ENCODE peak calls at places on chromosomes 11 and 22, in seven cellular contexts. One of them, this sample, is unnamed.

GRCh38 chr22:36048911-36049677 is 20.5 kb upstream of the RBFOX2 start:
- DNase-seq in fibroblast of villous mesenchyme: no peak
- DNase-seq in IMR-90: peak
- DNase-seq in tibial artery: no peak
- DNase-seq in CD8-positive, alpha-beta T cell: no peak
- DNase-seq in fibroblast of mammary gland: peak
- DNase-seq in epithelial cell of proximal tubule: no peak
- DNase-seq in this sample: no peak

GRCh38 chr22:48902001-48902869 is 925.4 kb downstream of the BRD1 start:
- DNase-seq in fibroblast of mammary gland: no peak
- DNase-seq in fibroblast of villous mesenchyme: no peak
- DNase-seq in IMR-90: no peak
- DNase-seq in tibial artery: no peak
- DNase-seq in epithelial cell of proximal tubule: no peak
- DNase-seq in CD8-positive, alpha-beta T cell: no peak
- DNase-seq in this sample: no peak

GRCh38 chr11:33829430-33830141 is 55.3 kb upstream of the FBXO3 start:
- DNase-seq in tibial artery: peak
- DNase-seq in CD8-positive, alpha-beta T cell: peak
- DNase-seq in fibroblast of villous mesenchyme: peak
- DNase-seq in IMR-90: peak
- DNase-seq in epithelial cell of proximal tubule: peak
- DNase-seq in fibroblast of mammary gland: peak
- DNase-seq in this sample: peak

GRCh38 chr11:70099578-70100282 is 21.6 kb downstream of the ANO1 start:
- DNase-seq in fibroblast of villous mesenchyme: peak
- DNase-seq in IMR-90: peak
- DNase-seq in CD8-positive, alpha-beta T cell: no peak
- DNase-seq in fibroblast of mammary gland: no peak
- DNase-seq in tibial artery: no peak
- DNase-seq in epithelial cell of proximal tubule: no peak
- DNase-seq in this sample: no peak

GRCh38 chr22:48209473-48210271 is 1447.2 kb downstream of the TBC1D22A start:
- DNase-seq in epithelial cell of proximal tubule: no peak
- DNase-seq in CD8-positive, alpha-beta T cell: no peak
- DNase-seq in IMR-90: no peak
- DNase-seq in tibial artery: no peak
- DNase-seq in fibroblast of mammary gland: no peak
- DNase-seq in fibroblast of villous mesenchyme: no peak
- DNase-seq in this sample: no peak

GRCh38 chr22:26199665-26200064 is 30.4 kb downstream of the SEZ6L start:
- DNase-seq in epithelial cell of proximal tubule: no peak
- DNase-seq in IMR-90: no peak
- DNase-seq in CD8-positive, alpha-beta T cell: no peak
- DNase-seq in fibroblast of villous mesenchyme: no peak
- DNase-seq in fibroblast of mammary gland: no peak
- DNase-seq in tibial artery: no peak
- DNase-seq in this sample: no peak

GRCh38 chr11:44030276-44030932 is 17.4 kb upstream of the ACCSL start:
- DNase-seq in fibroblast of mammary gland: peak
- DNase-seq in fibroblast of villous mesenchyme: peak
- DNase-seq in epithelial cell of proximal tubule: peak
- DNase-seq in IMR-90: peak
- DNase-seq in tibial artery: peak
- DNase-seq in CD8-positive, alpha-beta T cell: no peak
- DNase-seq in this sample: no peak

GRCh38 chr11:44784784-44785183 is 58.0 kb downstream of the TSPAN18 start:
- DNase-seq in fibroblast of mammary gland: no peak
- DNase-seq in IMR-90: no peak
- DNase-seq in CD8-positive, alpha-beta T cell: no peak
- DNase-seq in tibial artery: no peak
- DNase-seq in epithelial cell of proximal tubule: no peak
- DNase-seq in fibroblast of villous mesenchyme: no peak
- DNase-seq in this sample: no peak

GRCh38 chr11:57358543-57358961 is 20.4 kb downstream of the P2RX3 start:
- DNase-seq in IMR-90: peak
- DNase-seq in fibroblast of mammary gland: peak
- DNase-seq in CD8-positive, alpha-beta T cell: no peak
- DNase-seq in fibroblast of villous mesenchyme: no peak
- DNase-seq in epithelial cell of proximal tubule: no peak
- DNase-seq in tibial artery: no peak
- DNase-seq in this sample: no peak

GRCh38 chr11:38791346-38791961 is 2193.4 kb upstream of the RAG2 start:
- DNase-seq in fibroblast of mammary gland: peak
- DNase-seq in fibroblast of villous mesenchyme: peak
- DNase-seq in IMR-90: peak
- DNase-seq in epithelial cell of proximal tubule: no peak
- DNase-seq in CD8-positive, alpha-beta T cell: no peak
- DNase-seq in tibial artery: no peak
- DNase-seq in this sample: peak

GRCh38 chr11:112440518-112440917 is 179.9 kb upstream of the PLET1 start:
- DNase-seq in CD8-positive, alpha-beta T cell: no peak
- DNase-seq in epithelial cell of proximal tubule: no peak
- DNase-seq in fibroblast of mammary gland: peak
- DNase-seq in tibial artery: no peak
- DNase-seq in IMR-90: no peak
- DNase-seq in fibroblast of villous mesenchyme: no peak
- DNase-seq in this sample: no peak

GRCh38 chr22:49286236-49286760 is 541.4 kb downstream of the BRD1 start:
- DNase-seq in epithelial cell of proximal tubule: no peak
- DNase-seq in CD8-positive, alpha-beta T cell: no peak
- DNase-seq in fibroblast of villous mesenchyme: no peak
- DNase-seq in tibial artery: no peak
- DNase-seq in fibroblast of mammary gland: no peak
- DNase-seq in IMR-90: no peak
- DNase-seq in this sample: no peak

GRCh38 chr22:28710889-28711285 is 30.7 kb downstream of the CHEK2 start:
- DNase-seq in fibroblast of villous mesenchyme: no peak
- DNase-seq in fibroblast of mammary gland: peak
- DNase-seq in epithelial cell of proximal tubule: no peak
- DNase-seq in tibial artery: no peak
- DNase-seq in IMR-90: peak
- DNase-seq in CD8-positive, alpha-beta T cell: no peak
- DNase-seq in this sample: no peak

GRCh38 chr22:43747877-43748276 is 64.2 kb downstream of the EFCAB6 start:
- DNase-seq in epithelial cell of proximal tubule: no peak
- DNase-seq in fibroblast of mammary gland: peak
- DNase-seq in tibial artery: no peak
- DNase-seq in fibroblast of villous mesenchyme: no peak
- DNase-seq in CD8-positive, alpha-beta T cell: no peak
- DNase-seq in IMR-90: no peak
- DNase-seq in this sample: no peak
- TF ChIP-seq CTCF in epithelial cell of proximal tubule: peak
- TF ChIP-seq CTCF in fibroblast of mammary gland: no peak
- TF ChIP-seq CTCF in tibial artery: no peak
- TF ChIP-seq CTCF in fibroblast of villous mesenchyme: no peak
- TF ChIP-seq CTCF in CD8-positive, alpha-beta T cell: no peak
- TF ChIP-seq CTCF in IMR-90: peak
- TF ChIP-seq CTCF in this sample: no peak

GRCh38 chr22:39188809-39189208 is 36.3 kb upstream of the CBX7 start:
- DNase-seq in fibroblast of villous mesenchyme: no peak
- DNase-seq in IMR-90: no peak
- DNase-seq in tibial artery: no peak
- DNase-seq in epithelial cell of proximal tubule: no peak
- DNase-seq in fibroblast of mammary gland: no peak
- DNase-seq in CD8-positive, alpha-beta T cell: no peak
- DNase-seq in this sample: no peak

GRCh38 chr22:39197578-39197977 is 45.1 kb upstream of the CBX7 start:
- DNase-seq in fibroblast of villous mesenchyme: no peak
- DNase-seq in CD8-positive, alpha-beta T cell: no peak
- DNase-seq in tibial artery: no peak
- DNase-seq in epithelial cell of proximal tubule: no peak
- DNase-seq in fibroblast of mammary gland: no peak
- DNase-seq in IMR-90: no peak
- DNase-seq in this sample: no peak

DNA sequence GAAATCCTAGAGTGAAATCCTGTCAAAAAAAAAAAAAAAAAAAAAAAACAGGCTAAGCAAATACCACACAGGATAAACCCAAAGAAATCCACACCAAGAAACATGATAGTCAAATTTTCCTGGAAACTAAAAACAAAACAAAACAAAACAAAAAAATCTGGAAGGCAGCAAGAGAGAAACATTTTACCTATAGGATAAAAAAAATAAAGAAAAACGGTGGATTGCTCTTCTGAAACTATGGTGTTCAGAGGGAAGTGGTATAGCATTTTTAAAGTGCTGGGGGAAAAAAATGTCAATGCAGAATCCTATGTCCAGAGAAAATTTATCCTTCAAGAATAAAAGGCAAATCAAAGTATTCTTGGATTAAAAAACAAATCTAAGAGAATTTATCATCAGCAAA is 41.6 kb upstream of the CBX7 start:
- DNase-seq in fibroblast of villous mesenchyme: no peak
- DNase-seq in epithelial cell of proximal tubule: no peak
- DNase-seq in fibroblast of mammary gland: no peak
- DNase-seq in tibial artery: no peak
- DNase-seq in CD8-positive, alpha-beta T cell: no peak
- DNase-seq in IMR-90: no peak
- DNase-seq in this sample: no peak
- H3K4me3 ChIP-seq in fibroblast of villous mesenchyme: no peak
- H3K4me3 ChIP-seq in epithelial cell of proximal tubule: no peak
- H3K4me3 ChIP-seq in fibroblast of mammary gland: no peak
- H3K4me3 ChIP-seq in tibial artery: no peak
- H3K4me3 ChIP-seq in CD8-positive, alpha-beta T cell: no peak
- H3K4me3 ChIP-seq in IMR-90: no peak
- H3K4me3 ChIP-seq in this sample: no peak

GRCh38 chr11:18523079-18523478 is 3.7 kb downstream of the TSG101 start:
- DNase-seq in epithelial cell of proximal tubule: no peak
- DNase-seq in fibroblast of mammary gland: no peak
- DNase-seq in IMR-90: no peak
- DNase-seq in CD8-positive, alpha-beta T cell: no peak
- DNase-seq in tibial artery: no peak
- DNase-seq in fibroblast of villous mesenchyme: no peak
- DNase-seq in this sample: peak

GRCh38 chr11:18524248-18524647 is 2.5 kb downstream of the TSG101 start:
- DNase-seq in CD8-positive, alpha-beta T cell: no peak
- DNase-seq in IMR-90: no peak
- DNase-seq in fibroblast of mammary gland: no peak
- DNase-seq in fibroblast of villous mesenchyme: no peak
- DNase-seq in epithelial cell of proximal tubule: no peak
- DNase-seq in tibial artery: no peak
- DNase-seq in this sample: no peak

GRCh38 chr11:18526130-18526520 is 617 bp downstream of the TSG101 start:
- DNase-seq in IMR-90: no peak
- DNase-seq in fibroblast of villous mesenchyme: no peak
- DNase-seq in CD8-positive, alpha-beta T cell: no peak
- DNase-seq in epithelial cell of proximal tubule: no peak
- DNase-seq in fibroblast of mammary gland: no peak
- DNase-seq in tibial artery: no peak
- DNase-seq in this sample: no peak

GRCh38 chr11:18521123-18521522 is 5.6 kb downstream of the TSG101 start:
- DNase-seq in epithelial cell of proximal tubule: no peak
- DNase-seq in CD8-positive, alpha-beta T cell: no peak
- DNase-seq in fibroblast of villous mesenchyme: no peak
- DNase-seq in IMR-90: no peak
- DNase-seq in fibroblast of mammary gland: no peak
- DNase-seq in tibial artery: no peak
- DNase-seq in this sample: no peak

DNA sequence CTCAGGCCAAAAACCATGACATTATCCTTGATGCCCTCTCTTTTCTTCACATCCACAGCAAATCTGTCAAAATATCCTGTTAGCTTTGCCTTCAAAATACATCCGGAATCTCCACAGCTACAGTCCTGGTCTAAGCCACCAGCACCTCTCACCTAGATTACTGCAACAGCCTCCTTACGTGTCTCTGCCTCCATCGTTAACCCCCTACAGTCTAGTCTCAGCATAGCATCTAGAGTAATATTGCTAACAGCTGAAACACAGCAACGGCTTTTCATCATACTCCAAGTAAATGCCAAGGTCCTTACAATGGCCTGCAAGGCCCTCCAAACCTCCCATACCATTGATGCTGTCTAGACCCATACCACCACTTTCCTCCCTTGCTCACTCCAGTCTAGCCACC is 4.4 kb downstream of the TSG101 start:
- DNase-seq in tibial artery: no peak
- DNase-seq in fibroblast of villous mesenchyme: no peak
- DNase-seq in IMR-90: no peak
- DNase-seq in fibroblast of mammary gland: peak
- DNase-seq in epithelial cell of proximal tubule: no peak
- DNase-seq in CD8-positive, alpha-beta T cell: no peak
- DNase-seq in this sample: no peak
- TF ChIP-seq CTCF in tibial artery: no peak
- TF ChIP-seq CTCF in fibroblast of villous mesenchyme: no peak
- TF ChIP-seq CTCF in IMR-90: peak
- TF ChIP-seq CTCF in fibroblast of mammary gland: peak
- TF ChIP-seq CTCF in epithelial cell of proximal tubule: peak
- TF ChIP-seq CTCF in CD8-positive, alpha-beta T cell: no peak
- TF ChIP-seq CTCF in this sample: peak

GRCh38 chr22:32202539-32203180 is 2.2 kb downstream of the RFPL2 start:
- DNase-seq in fibroblast of mammary gland: peak
- DNase-seq in epithelial cell of proximal tubule: no peak
- DNase-seq in fibroblast of villous mesenchyme: peak
- DNase-seq in CD8-positive, alpha-beta T cell: no peak
- DNase-seq in tibial artery: no peak
- DNase-seq in IMR-90: peak
- DNase-seq in this sample: peak

GRCh38 chr22:32204856-32205722 is at the start of gene RFPL2:
- DNase-seq in fibroblast of villous mesenchyme: peak
- DNase-seq in CD8-positive, alpha-beta T cell: no peak
- DNase-seq in epithelial cell of proximal tubule: no peak
- DNase-seq in tibial artery: no peak
- DNase-seq in IMR-90: peak
- DNase-seq in fibroblast of mammary gland: no peak
- DNase-seq in this sample: peak

GRCh38 chr22:32202161-32202538 is 2.7 kb downstream of the RFPL2 start:
- DNase-seq in CD8-positive, alpha-beta T cell: no peak
- DNase-seq in epithelial cell of proximal tubule: no peak
- DNase-seq in tibial artery: no peak
- DNase-seq in fibroblast of mammary gland: no peak
- DNase-seq in IMR-90: no peak
- DNase-seq in fibroblast of villous mesenchyme: no peak
- DNase-seq in this sample: no peak

GRCh38 chr22:32204211-32204855 is 540 bp downstream of the RFPL2 start:
- DNase-seq in IMR-90: no peak
- DNase-seq in fibroblast of mammary gland: no peak
- DNase-seq in fibroblast of villous mesenchyme: no peak
- DNase-seq in epithelial cell of proximal tubule: no peak
- DNase-seq in tibial artery: no peak
- DNase-seq in CD8-positive, alpha-beta T cell: no peak
- DNase-seq in this sample: no peak

GRCh38 chr22:32203181-32204105 is 1.4 kb downstream of the RFPL2 start:
- DNase-seq in IMR-90: no peak
- DNase-seq in epithelial cell of proximal tubule: no peak
- DNase-seq in CD8-positive, alpha-beta T cell: no peak
- DNase-seq in fibroblast of villous mesenchyme: no peak
- DNase-seq in fibroblast of mammary gland: no peak
- DNase-seq in tibial artery: no peak
- DNase-seq in this sample: no peak
- H3K4me3 ChIP-seq in IMR-90: no peak
- H3K4me3 ChIP-seq in epithelial cell of proximal tubule: no peak
- H3K4me3 ChIP-seq in CD8-positive, alpha-beta T cell: peak
- H3K4me3 ChIP-seq in fibroblast of villous mesenchyme: no peak
- H3K4me3 ChIP-seq in fibroblast of mammary gland: no peak
- H3K4me3 ChIP-seq in tibial artery: no peak
- H3K4me3 ChIP-seq in this sample: no peak

DNA sequence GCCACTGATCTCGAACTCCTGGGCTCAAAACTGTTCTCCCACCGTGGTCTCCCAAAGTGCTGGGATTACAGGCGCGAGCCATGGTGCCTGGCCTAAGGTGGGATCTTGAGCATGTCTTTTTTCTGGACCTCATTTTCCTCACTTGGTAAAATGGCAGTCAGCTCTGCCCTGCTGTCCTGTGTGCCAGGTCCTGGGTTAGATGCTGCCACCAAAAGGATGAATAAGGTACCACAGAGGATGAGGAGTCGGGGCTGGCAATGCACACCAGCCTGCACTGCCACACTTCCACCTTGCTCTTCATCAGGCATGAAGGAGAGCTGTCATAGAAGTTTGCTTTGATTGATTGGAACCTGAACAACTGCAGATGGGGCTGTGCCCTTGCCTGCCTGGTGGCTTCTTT is 32.3 kb downstream of the ACO2 start:
- DNase-seq in IMR-90: no peak
- DNase-seq in CD8-positive, alpha-beta T cell: no peak
- DNase-seq in fibroblast of villous mesenchyme: peak
- DNase-seq in tibial artery: no peak
- DNase-seq in fibroblast of mammary gland: no peak
- DNase-seq in epithelial cell of proximal tubule: no peak
- DNase-seq in this sample: no peak
- TF ChIP-seq CTCF in IMR-90: peak
- TF ChIP-seq CTCF in CD8-positive, alpha-beta T cell: no peak
- TF ChIP-seq CTCF in fibroblast of villous mesenchyme: peak
- TF ChIP-seq CTCF in tibial artery: no peak
- TF ChIP-seq CTCF in fibroblast of mammary gland: peak
- TF ChIP-seq CTCF in epithelial cell of proximal tubule: peak
- TF ChIP-seq CTCF in this sample: no peak

This sample was measured in foreskin fibroblast.